ENCODE peak calls at places on chromosome 2, in ten cellular contexts. R is fibroblast of mammary gland, B is ovary, M is endothelial cell of umbilical vein, D is AG04450, L is MM.1S, N is lower leg skin, W is adrenal gland, Z is A673, V is lower lobe of right lung. J is an unnamed sample.

GRCh38 chr2:16508061-16508851 is 157.4 kb downstream of the CYRIA start:
- DNase-seq in M (peak), Z (peak), L (peak), W (peak), N (peak), R (no peak), V (peak), D (no peak), B (peak), J (no peak)

GRCh38 chr2:75099521-75099922 is 99.8 kb downstream of the TACR1 start:
- DNase-seq in L (no peak), Z (no peak), M (no peak), D (no peak), B (no peak), W (no peak), R (peak), N (no peak), V (no peak), J (no peak)

GRCh38 chr2:194054262-194054767 is 1602.7 kb upstream of the SLC39A10 start:
- DNase-seq in D (no peak), V (no peak), R (no peak), Z (no peak), L (no peak), B (no peak), W (no peak), M (no peak), N (no peak), J (no peak)

GRCh38 chr2:230225486-230225885 is at the start of gene SP140:
- DNase-seq in M (no peak), W (peak), D (no peak), B (no peak), Z (no peak), R (no peak), V (peak), L (peak), N (peak), J (no peak)

GRCh38 chr2:115165529-115166109 is 723.2 kb downstream of the DPP10 start:
- DNase-seq in R (peak), W (peak), Z (peak), N (no peak), B (no peak), D (no peak), L (peak), V (no peak), M (peak), J (peak)

GRCh38 chr2:97950329-97951154 is 45.2 kb downstream of the TMEM131 start:
- DNase-seq in L (no peak), N (no peak), B (no peak), R (peak), W (no peak), V (no peak), M (no peak), Z (no peak), D (peak), J (peak)

GRCh38 chr2:74984947-74985637 is 26.6 kb downstream of the POLE4 start:
- DNase-seq in V (no peak), B (no peak), N (no peak), Z (no peak), L (no peak), D (no peak), R (no peak), W (no peak), M (no peak), J (no peak)

GRCh38 chr2:183093857-183094657 is 15.5 kb downstream of the DUSP19 start:
- DNase-seq in Z (peak), V (no peak), L (no peak), B (no peak), R (peak), W (no peak), D (no peak), M (peak), N (no peak), J (peak)

GRCh38 chr2:29627366-29627765 is 294.0 kb downstream of the ALK start:
- DNase-seq in D (peak), N (no peak), Z (peak), R (peak), W (no peak), M (no peak), V (no peak), L (no peak), B (no peak), J (peak)

GRCh38 chr2:136323212-136323611 is 205.3 kb upstream of the CXCR4 start:
- DNase-seq in N (no peak), V (no peak), Z (no peak), L (no peak), W (no peak), R (no peak), M (no peak), B (no peak), D (no peak), J (no peak)

GRCh38 chr2:66541646-66542045 is 106.7 kb downstream of the MEIS1 start:
- DNase-seq in N (no peak), B (no peak), Z (no peak), M (no peak), W (no peak), R (no peak), L (no peak), D (no peak), V (no peak), J (no peak)

GRCh38 chr2:152875832-152876669 is 157.6 kb downstream of the ARL6IP6 start:
- DNase-seq in R (peak), L (no peak), Z (no peak), V (no peak), M (no peak), B (no peak), N (no peak), D (no peak), W (no peak), J (peak)

GRCh38 chr2:119148082-119148715 is 10.4 kb downstream of the C1QL2 start:
- DNase-seq in L (no peak), D (no peak), B (no peak), N (no peak), M (no peak), W (no peak), V (no peak), Z (peak), R (no peak), J (no peak)

GRCh38 chr2:147910990-147911473 is 66.2 kb downstream of the ACVR2A start:
- DNase-seq in L (peak), R (peak), Z (peak), M (peak), D (peak), B (no peak), W (no peak), V (no peak), N (no peak), J (peak)

GRCh38 chr2:203909946-203910476 is 26.6 kb upstream of the ICOS start:
- DNase-seq in B (no peak), M (no peak), L (no peak), N (no peak), W (no peak), D (no peak), V (no peak), Z (no peak), R (peak), J (no peak)
- H3K4me3 ChIP-seq in B (no peak), M (no peak), L (peak), N (no peak), W (no peak), D (no peak), V (peak), Z (no peak), R (peak), J (no peak)

GRCh38 chr2:125837108-125837507 is 818.9 kb upstream of the GYPC start:
- DNase-seq in V (no peak), D (no peak), W (no peak), N (no peak), Z (no peak), M (no peak), L (no peak), B (no peak), R (no peak), J (no peak)
- H3K4me3 ChIP-seq in V (no peak), D (no peak), W (no peak), N (no peak), Z (no peak), M (no peak), L (no peak), B (no peak), R (no peak), J (no peak)

GRCh38 chr2:99085400-99085799 is 56.1 kb upstream of the C2orf15 start:
- DNase-seq in M (no peak), Z (peak), D (no peak), N (no peak), W (no peak), L (peak), V (no peak), R (peak), B (no peak), J (no peak)
- H3K4me3 ChIP-seq in M (no peak), Z (no peak), D (no peak), N (no peak), W (no peak), L (no peak), V (no peak), R (no peak), B (no peak), J (no peak)

GRCh38 chr2:144454466-144455287 is 65.2 kb downstream of the ZEB2 start:
- DNase-seq in V (no peak), Z (peak), W (no peak), M (peak), L (no peak), B (no peak), N (no peak), D (no peak), R (peak), J (peak)
- H3K4me3 ChIP-seq in V (no peak), Z (peak), W (no peak), M (no peak), L (no peak), B (no peak), N (no peak), D (no peak), R (no peak), J (peak)

GRCh38 chr2:50318147-50318546 is 713.8 kb downstream of the NRXN1 start:
- DNase-seq in L (no peak), B (no peak), R (no peak), W (no peak), D (no peak), N (no peak), Z (no peak), V (no peak), M (no peak), J (no peak)

DNA sequence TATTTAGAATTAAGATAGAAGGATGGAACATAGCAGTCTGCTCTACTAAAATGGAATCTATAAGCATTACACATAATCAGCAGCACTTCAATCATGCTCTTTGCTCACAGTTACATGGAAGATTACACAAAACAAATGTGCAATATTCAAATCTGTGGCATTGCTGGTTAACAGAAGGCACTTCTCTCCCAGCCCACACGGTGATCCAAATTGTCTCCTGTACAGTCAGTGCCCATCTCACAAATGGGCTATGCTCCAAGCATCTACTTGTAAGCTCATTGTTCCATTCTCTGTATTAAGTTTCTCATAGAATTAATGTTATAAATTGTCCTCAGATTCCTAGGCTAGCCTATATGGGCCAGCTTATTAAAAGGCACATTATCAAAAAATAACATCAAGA is 716.6 kb downstream of the NRXN1 start:
- DNase-seq in B (no peak), Z (no peak), M (no peak), D (no peak), V (no peak), L (no peak), R (no peak), W (no peak), N (no peak), J (no peak)
- H3K4me3 ChIP-seq in B (no peak), Z (no peak), M (no peak), D (no peak), V (no peak), L (no peak), R (no peak), W (no peak), N (no peak), J (no peak)

DNA sequence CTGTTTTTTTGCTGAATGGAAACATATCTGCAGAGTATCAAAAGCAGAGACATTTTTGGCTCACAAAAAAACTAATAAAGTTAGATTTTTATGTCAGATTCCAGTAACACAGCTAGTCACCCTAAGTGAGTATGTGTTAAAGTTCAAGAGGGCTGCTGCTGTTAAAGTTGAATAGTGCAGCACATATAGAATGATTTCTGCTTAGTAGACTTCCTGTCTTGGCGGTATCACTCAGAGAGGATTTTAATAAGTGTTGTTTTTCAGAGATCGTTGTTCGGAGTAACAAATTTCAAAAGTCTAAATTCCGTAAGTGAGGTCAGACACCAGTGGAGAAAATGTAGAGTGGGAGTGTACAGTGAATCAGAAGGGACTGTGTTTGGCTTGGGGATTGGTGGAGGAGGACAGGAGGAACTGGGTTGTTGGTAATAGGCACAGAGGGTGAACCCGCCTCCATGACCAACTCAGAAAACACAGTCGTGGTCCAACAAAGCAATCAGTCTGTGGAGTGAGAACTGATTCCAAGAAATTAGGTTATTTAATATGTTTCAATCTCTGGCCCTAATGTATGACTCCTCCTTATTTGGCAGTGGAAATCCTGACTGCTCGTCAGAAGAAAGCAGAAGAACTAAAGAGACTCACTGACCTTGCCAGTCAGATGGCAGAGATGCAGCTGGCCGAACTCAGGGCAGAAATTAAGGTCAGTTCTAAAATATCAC is 43.0 kb downstream of the KCTD18 start:
- DNase-seq in D (no peak), V (no peak), M (no peak), L (no peak), W (peak), R (peak), B (peak), Z (no peak), N (no peak), J (peak)
- H3K4me3 ChIP-seq in D (no peak), V (no peak), M (no peak), L (no peak), W (peak), R (no peak), B (no peak), Z (no peak), N (no peak), J (peak)

J was measured in fibroblast of the aortic adventitia.